ENCODE peak calls at places on chromosome 6, in nine cellular contexts. L is NCI-H2171; Q is effector memory CD8-positive, alpha-beta T cell; H is aorta; I is MM.1S; K is dermis blood vessel endothelial cell; Y is GM13976; P is left ventricle myocardium inferior; G is HFFc6. R is an unnamed sample.

GRCh38 chr6:126955621-126956020 is 162.8 kb upstream of the RSPO3 start:
- DNase-seq in Y (no peak), P (no peak), L (no peak), H (no peak), Q (no peak), G (no peak), K (no peak), I (no peak), R (no peak)

GRCh38 chr6:149852881-149853280 is 11.3 kb downstream of the LRP11 start:
- DNase-seq in G (no peak), P (no peak), Q (no peak), H (no peak), L (no peak), I (no peak), Y (no peak), K (no peak), R (peak)

GRCh38 chr6:148502083-148502772 is 159.6 kb downstream of the SASH1 start:
- DNase-seq in L (no peak), G (no peak), H (no peak), Y (no peak), K (no peak), P (no peak), I (no peak), Q (no peak), R (no peak)

GRCh38 chr6:44056392-44057237 is 70.6 kb downstream of the MRPL14 start:
- DNase-seq in I (no peak), L (no peak), Y (no peak), P (peak), H (peak), G (peak), K (peak), Q (no peak), R (peak)

GRCh38 chr6:100035873-100036653 is 42.0 kb upstream of the MCHR2 start:
- DNase-seq in G (no peak), I (no peak), L (no peak), K (peak), H (no peak), Y (no peak), P (no peak), Q (no peak), R (peak)

GRCh38 chr6:113047148-113047547 is 700.0 kb downstream of the RFPL4B start:
- DNase-seq in G (peak), K (no peak), Y (no peak), I (no peak), H (no peak), L (no peak), Q (no peak), P (no peak), R (peak)

GRCh38 chr6:106490974-106491373 is 130.5 kb downstream of the CRYBG1 start:
- DNase-seq in Q (no peak), P (no peak), Y (no peak), I (no peak), G (no peak), L (no peak), H (no peak), K (no peak), R (no peak)

GRCh38 chr6:149991838-149992237 is 28.1 kb downstream of the ULBP1 start:
- DNase-seq in L (no peak), Y (no peak), K (no peak), H (no peak), G (no peak), I (no peak), P (no peak), Q (no peak), R (no peak)

GRCh38 chr6:134111062-134111677 is 58.7 kb upstream of the SLC2A12 start:
- DNase-seq in L (peak), G (peak), H (no peak), Q (peak), K (peak), P (no peak), I (peak), Y (peak), R (peak)

GRCh38 chr6:13384506-13384905 is 56.2 kb upstream of the TBC1D7 start:
- DNase-seq in G (no peak), K (no peak), P (no peak), Q (no peak), L (no peak), I (no peak), Y (no peak), H (no peak), R (no peak)

GRCh38 chr6:155955038-155955437 is 499.4 kb upstream of the NOX3 start:
- DNase-seq in Y (no peak), Q (no peak), P (no peak), G (no peak), K (no peak), L (no peak), I (no peak), H (no peak), R (no peak)

GRCh38 chr6:26330835-26331808 is 33.9 kb upstream of the BTN3A2 start:
- DNase-seq in I (no peak), K (peak), P (no peak), L (peak), G (peak), Q (peak), Y (peak), H (no peak), R (peak)

GRCh38 chr6:32960563-32960962 is 7.7 kb upstream of the HLA-DMA start:
- DNase-seq in I (no peak), Y (no peak), Q (no peak), P (no peak), G (no peak), H (no peak), L (no peak), K (no peak), R (no peak)

GRCh38 chr6:52286798-52287432 is 2.4 kb upstream of the MCM3 start:
- DNase-seq in Q (peak), P (peak), Y (peak), H (peak), I (peak), G (peak), L (peak), K (peak), R (peak)

R was measured in A172.